ENCODE peak calls at places on chromosome 18, in five cellular contexts. One of them, this sample, is unnamed.

GRCh38 chr18:75162467-75162866 is 46.5 kb downstream of the PTGR3 start:
- DNase-seq in HEK293T: no peak
- DNase-seq in A172: peak; percentile 35
- DNase-seq in EL: peak; percentile 36
- DNase-seq in AG08395: peak; percentile 13
- DNase-seq in this sample: no peak

GRCh38 chr18:79438581-79438980 is 42.9 kb downstream of the NFATC1 start:
- DNase-seq in EL: no peak
- DNase-seq in HEK293T: no peak
- DNase-seq in A172: no peak
- DNase-seq in AG08395: no peak
- DNase-seq in this sample: no peak

GRCh38 chr18:44342946-44343345 is 337.7 kb upstream of the SETBP1 start:
- DNase-seq in A172: no peak
- DNase-seq in HEK293T: no peak
- DNase-seq in AG08395: no peak
- DNase-seq in EL: no peak
- DNase-seq in this sample: no peak

GRCh38 chr18:48459471-48459870 is 50.3 kb upstream of the ZBTB7C start:
- DNase-seq in AG08395: no peak
- DNase-seq in EL: no peak
- DNase-seq in HEK293T: no peak
- DNase-seq in A172: no peak
- DNase-seq in this sample: no peak

GRCh38 chr18:79733996-79734770 is 54.6 kb downstream of the CTDP1 start:
- DNase-seq in AG08395: no peak
- DNase-seq in A172: no peak
- DNase-seq in HEK293T: no peak
- DNase-seq in EL: no peak
- DNase-seq in this sample: no peak

GRCh38 chr18:49459404-49460171 is 857 bp downstream of the DYM start:
- DNase-seq in HEK293T: no peak
- DNase-seq in AG08395: peak; percentile 40
- DNase-seq in A172: no peak
- DNase-seq in EL: peak; percentile 41
- DNase-seq in this sample: peak; percentile 24

GRCh38 chr18:34871435-34871834 is 161.3 kb downstream of the DTNA start:
- DNase-seq in EL: peak; percentile 39
- DNase-seq in HEK293T: no peak
- DNase-seq in A172: peak; percentile 46
- DNase-seq in AG08395: no peak
- DNase-seq in this sample: no peak

GRCh38 chr18:79760881-79761280 is 36.9 kb upstream of the KCNG2 start:
- DNase-seq in AG08395: no peak
- DNase-seq in EL: no peak
- DNase-seq in A172: no peak
- DNase-seq in HEK293T: no peak
- DNase-seq in this sample: no peak

GRCh38 chr18:59629894-59630293 is 67.3 kb downstream of the CCBE1 start:
- DNase-seq in AG08395: peak; percentile 43
- DNase-seq in HEK293T: no peak
- DNase-seq in A172: no peak
- DNase-seq in EL: no peak
- DNase-seq in this sample: no peak

GRCh38 chr18:10519999-10520935 is 5.6 kb upstream of the NAPG start:
- DNase-seq in EL: peak; percentile 89
- DNase-seq in A172: peak; percentile 77
- DNase-seq in AG08395: peak; percentile 85
- DNase-seq in HEK293T: peak; percentile 64
- DNase-seq in this sample: peak; percentile 57

GRCh38 chr18:57627488-57627887 is 5.9 kb upstream of the NARS1 start:
- DNase-seq in HEK293T: no peak
- DNase-seq in EL: peak; percentile 76
- DNase-seq in A172: peak; percentile 31
- DNase-seq in AG08395: no peak
- DNase-seq in this sample: no peak

GRCh38 chr18:31149351-31149750 is 13.3 kb downstream of the DSC1 start:
- DNase-seq in HEK293T: no peak
- DNase-seq in EL: no peak
- DNase-seq in A172: no peak
- DNase-seq in AG08395: no peak
- DNase-seq in this sample: no peak

GRCh38 chr18:21366896-21367295 is 124.9 kb downstream of the GREB1L start:
- DNase-seq in AG08395: no peak
- DNase-seq in A172: no peak
- DNase-seq in EL: no peak
- DNase-seq in HEK293T: no peak
- DNase-seq in this sample: no peak

GRCh38 chr18:27687351-27687979 is 489.5 kb downstream of the CDH2 start:
- DNase-seq in A172: no peak
- DNase-seq in HEK293T: no peak
- DNase-seq in AG08395: no peak
- DNase-seq in EL: no peak
- DNase-seq in this sample: no peak

GRCh38 chr18:62357079-62357719 is 32.1 kb downstream of the TNFRSF11A start:
- DNase-seq in AG08395: no peak
- DNase-seq in EL: no peak
- DNase-seq in HEK293T: no peak
- DNase-seq in A172: no peak
- DNase-seq in this sample: no peak

GRCh38 chr18:26696318-26696717 is 148.0 kb upstream of the KCTD1 start:
- DNase-seq in HEK293T: no peak
- DNase-seq in EL: no peak
- DNase-seq in A172: no peak
- DNase-seq in AG08395: no peak
- DNase-seq in this sample: no peak

GRCh38 chr18:6775702-6776101 is 46.2 kb downstream of the ARHGAP28 start:
- DNase-seq in AG08395: no peak
- DNase-seq in A172: no peak
- DNase-seq in EL: no peak
- DNase-seq in HEK293T: no peak
- DNase-seq in this sample: no peak

GRCh38 chr18:25033747-25034471 is 318.1 kb downstream of the ZNF521 start:
- DNase-seq in HEK293T: no peak
- DNase-seq in A172: no peak
- DNase-seq in AG08395: no peak
- DNase-seq in EL: no peak
- DNase-seq in this sample: no peak

GRCh38 chr18:7605705-7606104 is 38.6 kb downstream of the PTPRM start:
- DNase-seq in EL: no peak
- DNase-seq in AG08395: no peak
- DNase-seq in A172: no peak
- DNase-seq in HEK293T: no peak
- DNase-seq in this sample: no peak

GRCh38 chr18:50194623-50195532 is at the start of gene MYO5B:
- DNase-seq in EL: no peak
- DNase-seq in HEK293T: peak; percentile 67
- DNase-seq in AG08395: no peak
- DNase-seq in A172: no peak
- DNase-seq in this sample: peak; percentile 52

GRCh38 chr18:55407191-55407590 is 180.8 kb downstream of the TCF4 start:
- DNase-seq in EL: no peak
- DNase-seq in A172: peak; percentile 14
- DNase-seq in AG08395: no peak
- DNase-seq in HEK293T: no peak
- DNase-seq in this sample: no peak

GRCh38 chr18:62101236-62101635 is 85.6 kb downstream of the PIGN start:
- DNase-seq in HEK293T: no peak
- DNase-seq in EL: no peak
- DNase-seq in A172: no peak
- DNase-seq in AG08395: no peak
- DNase-seq in this sample: no peak

GRCh38 chr18:9649164-9649540 is 34.8 kb upstream of the PPP4R1 start:
- DNase-seq in AG08395: no peak
- DNase-seq in HEK293T: no peak
- DNase-seq in A172: no peak
- DNase-seq in EL: peak; percentile 26
- DNase-seq in this sample: no peak